ENCODE peak calls at places on chromosomes 1 and 21, in four cellular contexts. Y, H, Q and T are unnamed samples. For H3K4me1, the result is how much of the 10 kb centered on the place peaks cover.

GRCh38 chr1:6526316-6526715 is 28.0 kb downstream of the NOL9 start:
- DNase-seq in Y (no peak), Q (no peak), H (no peak), T (no peak)

GRCh38 chr1:98660941-98661543 is 479 bp upstream of the SNX7 start:
- DNase-seq in Y (no peak), H (no peak), Q (no peak), T (peak)

GRCh38 chr1:211332036-211332616 is 5.5 kb downstream of the TRAF5 start:
- DNase-seq in H (peak), Q (no peak), Y (no peak), T (no peak)

GRCh38 chr1:147273409-147274307 is 31.2 kb downstream of the CHD1L start:
- DNase-seq in Y (peak), H (peak), Q (peak), T (peak)

GRCh38 chr1:30968220-30968971 is 59.8 kb upstream of the SDC3 start:
- DNase-seq in H (no peak), Y (no peak), Q (no peak), T (peak)

GRCh38 chr1:59027176-59027575 is 243.3 kb upstream of the JUN start:
- DNase-seq in Q (no peak), H (no peak), Y (no peak), T (no peak)

GRCh38 chr1:34532113-34532512 is 222.7 kb upstream of the GJB5 start:
- DNase-seq in H (no peak), Q (peak), Y (no peak), T (no peak)

GRCh38 chr21:28419811-28420210 is 572.9 kb downstream of the LTN1 start:
- DNase-seq in Y (no peak), Q (no peak), H (no peak), T (no peak)

GRCh38 chr1:191831572-191831971 is 326.7 kb upstream of the RGS18 start:
- DNase-seq in Y (no peak), H (no peak), Q (no peak), T (peak)

GRCh38 chr1:207389728-207390464 is 64.2 kb upstream of the CR2 start:
- DNase-seq in Y (peak), Q (no peak), H (no peak), T (peak)

GRCh38 chr1:63731117-63732043 is 42.4 kb upstream of the ROR1 start:
- DNase-seq in Q (no peak), H (no peak), Y (peak), T (peak)

GRCh38 chr1:158932171-158932570 is 819 bp downstream of the PYHIN1 start:
- DNase-seq in H (no peak), Y (peak), Q (no peak), T (peak)

GRCh38 chr21:30962013-30962412 is 76.3 kb downstream of the KRTAP19-8 start:
- DNase-seq in Y (no peak), H (no peak), Q (no peak), T (no peak)

GRCh38 chr1:8122160-8122476 is 96.0 kb upstream of the ERRFI1 start:
- DNase-seq in Q (no peak), Y (peak), H (peak), T (no peak)

GRCh38 chr1:41363632-41364320 is 2.5 kb downstream of the FOXO6 start:
- DNase-seq in Q (no peak), H (no peak), Y (no peak), T (no peak)

GRCh38 chr1:41957568-41957967 is 38.8 kb upstream of the HIVEP3 start:
- DNase-seq in Y (peak), Q (no peak), H (no peak), T (peak)

GRCh38 chr1:36847186-36847585 is 187.1 kb downstream of the GRIK3 start:
- DNase-seq in Q (no peak), H (no peak), Y (no peak), T (no peak)

GRCh38 chr1:66262233-66262632 is 271.7 kb upstream of the SGIP1 start:
- DNase-seq in Q (no peak), Y (peak), H (no peak), T (peak)

GRCh38 chr1:40315795-40316594 is 1.1 kb downstream of the COL9A2 start:
- DNase-seq in Q (no peak), Y (no peak), H (no peak), T (no peak)

GRCh38 chr1:211684791-211685190 is 9.4 kb upstream of the NEK2 start:
- DNase-seq in Q (no peak), Y (peak), H (no peak), T (no peak)

GRCh38 chr1:118304722-118305344 is 119.8 kb upstream of the SPAG17 start:
- DNase-seq in Y (no peak), H (no peak), Q (no peak), T (peak)

GRCh38 chr1:218718977-218719376 is 373.8 kb downstream of the TGFB2 start:
- DNase-seq in H (no peak), Y (no peak), Q (no peak), T (no peak)

GRCh38 chr1:197103295-197103694 is 36.2 kb upstream of the F13B start:
- DNase-seq in H (no peak), Q (no peak), Y (no peak), T (no peak)

GRCh38 chr1:223835754-223836153 is 10.0 kb downstream of the TP53BP2 start:
- DNase-seq in H (no peak), Q (no peak), Y (no peak), T (no peak)

GRCh38 chr1:223838125-223838854 is 7.5 kb downstream of the TP53BP2 start:
- DNase-seq in Y (no peak), H (no peak), Q (no peak), T (no peak)

GRCh38 chr1:223837206-223837605 is 8.5 kb downstream of the TP53BP2 start:
- DNase-seq in H (no peak), Y (no peak), Q (no peak), T (no peak)

GRCh38 chr1:223837687-223838086 is 8.1 kb downstream of the TP53BP2 start:
- DNase-seq in Y (no peak), H (no peak), Q (no peak), T (no peak)

GRCh38 chr1:223836586-223836985 is 9.2 kb downstream of the TP53BP2 start:
- DNase-seq in Y (peak), H (peak), Q (no peak), T (no peak)
- H3K4me1 ChIP-seq in Y (under half), H (under half), Q (under half), T (under half)

GRCh38 chr1:93083979-93084378 is 4.9 kb downstream of the MTF2 start:
- DNase-seq in Y (no peak), H (no peak), Q (no peak), T (no peak)

GRCh38 chr1:93079685-93080141 is 630 bp downstream of the MTF2 start:
- DNase-seq in H (peak), Q (no peak), Y (peak), T (no peak)

GRCh38 chr1:93081716-93082115 is 2.6 kb downstream of the MTF2 start:
- DNase-seq in H (no peak), Q (no peak), Y (peak), T (peak)

GRCh38 chr1:93080424-93080823 is 1.3 kb downstream of the MTF2 start:
- DNase-seq in Y (peak), Q (peak), H (peak), T (no peak)

GRCh38 chr1:93082313-93082712 is 3.2 kb downstream of the MTF2 start:
- DNase-seq in H (no peak), Y (no peak), Q (no peak), T (no peak)
- H3K27ac ChIP-seq in H (no peak), Y (no peak), Q (no peak), T (no peak)

GRCh38 chr1:77683142-77683835 is 831 bp upstream of the ZZZ3 start:
- DNase-seq in Y (peak), H (peak), Q (peak), T (peak)

GRCh38 chr1:77686784-77687518 is 4.5 kb upstream of the ZZZ3 start:
- DNase-seq in H (no peak), Q (no peak), Y (no peak), T (no peak)

GRCh38 chr1:77683836-77684148 is 1.3 kb upstream of the ZZZ3 start:
- DNase-seq in Y (no peak), H (no peak), Q (no peak), T (no peak)

GRCh38 chr1:77688939-77689338 is 6.5 kb upstream of the ZZZ3 start:
- DNase-seq in H (no peak), Y (no peak), Q (no peak), T (no peak)

DNA sequence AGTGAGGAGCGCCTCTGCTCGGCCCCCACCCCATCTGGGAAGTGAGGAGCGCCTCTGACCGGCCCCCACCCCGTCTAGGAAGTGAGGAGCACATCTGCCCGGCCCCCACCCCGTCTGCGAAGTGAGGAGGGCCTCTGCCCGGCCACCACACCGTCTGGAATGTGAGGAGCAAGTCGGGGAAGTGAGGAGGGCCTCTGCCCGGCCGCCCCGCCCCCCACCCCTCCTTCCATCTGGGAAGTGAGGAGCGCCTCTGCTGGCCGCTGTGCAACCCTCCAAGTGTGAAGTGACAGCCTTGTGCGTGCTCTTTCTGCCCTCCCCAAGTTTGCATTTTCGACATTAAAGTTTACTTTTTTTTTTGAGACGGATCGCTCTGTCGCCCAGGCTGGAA is 5.1 kb upstream of the ZZZ3 start:
- DNase-seq in Q (no peak), Y (no peak), H (no peak), T (no peak)
- TF ChIP-seq CTCF in Q (no peak), Y (no peak), H (no peak), T (peak)

GRCh38 chr1:248825136-248825535 is 579 bp downstream of the SH3BP5L start:
- DNase-seq in Y (no peak), Q (no peak), H (no peak), T (no peak)

GRCh38 chr1:248824701-248825100 is 1.0 kb downstream of the SH3BP5L start:
- DNase-seq in Q (no peak), Y (no peak), H (no peak), T (no peak)

GRCh38 chr1:248825573-248825908 is 174 bp downstream of the SH3BP5L start:
- DNase-seq in Y (no peak), H (peak), Q (no peak), T (no peak)

GRCh38 chr1:248823517-248824001 is 2.2 kb downstream of the SH3BP5L start:
- DNase-seq in Q (no peak), Y (no peak), H (no peak), T (no peak)

DNA sequence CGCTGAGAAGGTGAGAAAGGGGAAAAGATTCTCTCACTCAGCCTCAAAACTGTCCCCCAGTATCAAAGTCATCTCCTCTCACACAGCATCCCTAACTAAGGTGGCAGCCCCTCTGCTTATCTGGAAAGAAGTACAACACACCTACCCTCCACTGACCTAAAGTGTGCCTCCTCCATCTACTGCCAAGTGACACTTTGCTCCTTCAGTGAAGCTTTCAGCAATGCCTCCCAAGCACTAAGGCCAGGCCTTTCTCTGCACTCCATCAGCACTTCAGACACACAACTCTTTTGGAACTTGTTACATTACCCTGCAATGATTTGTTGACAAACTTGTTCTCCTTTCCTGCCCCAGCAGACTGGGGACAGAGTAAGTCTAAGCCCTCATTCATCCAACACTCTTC is 1.4 kb downstream of the SH3BP5L start:
- DNase-seq in H (no peak), Q (no peak), Y (no peak), T (no peak)
- H3K4me1 ChIP-seq in H (under half), Q (under half), Y (under half), T (under half)

DNA sequence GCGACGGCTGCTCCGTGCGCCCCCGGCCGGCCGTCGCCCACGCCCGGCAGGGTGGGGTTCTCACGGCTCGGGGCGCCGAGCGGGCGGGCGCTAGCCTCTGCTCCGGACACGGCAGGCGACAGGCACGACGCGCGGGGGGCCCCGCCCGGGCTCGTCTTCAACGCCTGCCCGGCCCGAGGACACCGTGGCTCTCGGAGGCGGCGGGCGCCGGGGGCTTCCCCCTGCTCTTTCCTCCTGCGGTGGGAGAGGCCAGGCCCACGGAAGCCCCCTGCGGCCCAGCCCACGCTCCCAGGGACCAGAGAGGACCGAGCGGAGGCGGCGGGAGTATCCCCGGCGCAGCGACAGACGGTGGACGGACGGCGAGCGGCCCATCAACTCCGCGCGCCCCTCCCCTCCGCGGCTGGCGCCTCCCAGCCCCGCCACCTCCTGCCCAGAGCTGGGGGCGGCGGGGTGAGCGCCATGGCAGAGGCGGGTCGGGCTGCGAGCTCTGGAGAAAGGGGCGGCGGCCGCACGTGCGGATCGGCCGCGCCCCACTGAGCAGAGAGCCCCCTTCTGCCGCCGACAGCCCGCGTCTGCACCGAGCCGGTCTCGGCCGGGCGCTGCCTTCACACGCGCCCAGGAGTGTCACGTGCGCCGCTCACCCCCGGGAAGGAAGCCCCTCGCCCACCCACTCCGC is at the start of the genes SHE and TDRD10:
- DNase-seq in H (no peak), Y (no peak), Q (no peak), T (no peak)
- H3K27ac ChIP-seq in H (no peak), Y (no peak), Q (no peak), T (no peak)

GRCh38 chr1:76807543-76808260 is 59.6 kb upstream of the ST6GALNAC5 start:
- DNase-seq in H (no peak), Q (no peak), Y (no peak), T (no peak)
- TF ChIP-seq CTCF in H (no peak), Q (no peak), Y (no peak), T (no peak)

DNA sequence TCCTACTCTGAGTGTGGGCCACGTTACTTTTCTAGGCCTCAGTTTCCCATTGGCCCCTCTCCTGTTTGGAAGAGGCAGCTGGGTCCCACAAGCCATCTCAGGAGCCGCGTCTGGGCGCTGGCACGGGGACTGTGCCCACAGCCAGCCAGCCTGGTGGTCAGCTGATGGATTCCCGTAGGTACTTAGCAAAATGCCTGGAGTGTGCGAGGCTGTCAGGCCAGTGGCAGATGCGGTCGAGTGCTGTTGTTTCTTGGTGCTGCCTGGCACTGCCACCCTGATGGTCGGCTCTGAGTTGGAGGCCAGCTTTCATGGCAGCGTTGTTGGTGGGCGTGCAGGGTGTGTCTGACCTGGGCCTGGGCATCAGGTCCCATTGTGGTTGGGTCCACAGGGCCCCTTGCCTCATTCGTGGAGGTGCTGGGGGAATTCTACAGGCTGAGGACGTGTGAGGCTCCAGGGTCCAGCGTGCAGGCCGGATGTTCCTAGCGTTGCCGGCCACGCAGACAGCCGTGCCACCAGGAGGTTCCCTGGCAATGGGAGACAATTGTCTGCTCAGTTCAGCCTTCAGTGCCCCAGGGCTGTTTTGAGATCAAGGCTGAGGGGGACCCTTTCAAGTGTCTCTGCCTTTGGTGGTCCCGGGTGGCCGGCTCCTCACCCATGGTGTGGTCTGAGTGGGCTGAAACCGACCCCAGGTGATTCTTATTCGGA is 20.9 kb downstream of the SKI start:
- DNase-seq in H (no peak), Y (no peak), Q (no peak), T (no peak)
- H3K4me1 ChIP-seq in H (half or more), Y (under half), Q (under half), T (under half)

DNA sequence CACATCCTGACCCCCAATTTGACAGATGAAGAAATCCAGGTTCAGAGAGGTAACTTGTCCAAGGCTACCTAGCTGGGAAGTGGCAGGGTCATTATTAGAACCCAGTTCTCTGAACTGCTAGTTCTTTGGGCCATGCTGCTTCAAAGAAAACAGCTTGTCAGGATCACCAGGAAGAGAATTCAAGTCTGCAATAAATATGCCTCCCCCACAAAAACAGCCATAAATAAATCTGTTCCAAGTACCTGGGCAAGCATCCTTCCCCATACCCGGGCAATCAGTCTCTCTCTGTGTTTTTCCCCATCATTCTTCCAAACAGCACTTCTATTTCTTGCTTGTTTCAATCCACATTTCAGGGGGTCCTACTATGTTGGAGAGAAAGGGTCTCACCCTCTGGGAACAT is 34.1 kb downstream of the SLC9A1 start:
- DNase-seq in H (no peak), Y (no peak), Q (no peak), T (no peak)
- H3K27ac ChIP-seq in H (no peak), Y (no peak), Q (no peak), T (no peak)

DNA sequence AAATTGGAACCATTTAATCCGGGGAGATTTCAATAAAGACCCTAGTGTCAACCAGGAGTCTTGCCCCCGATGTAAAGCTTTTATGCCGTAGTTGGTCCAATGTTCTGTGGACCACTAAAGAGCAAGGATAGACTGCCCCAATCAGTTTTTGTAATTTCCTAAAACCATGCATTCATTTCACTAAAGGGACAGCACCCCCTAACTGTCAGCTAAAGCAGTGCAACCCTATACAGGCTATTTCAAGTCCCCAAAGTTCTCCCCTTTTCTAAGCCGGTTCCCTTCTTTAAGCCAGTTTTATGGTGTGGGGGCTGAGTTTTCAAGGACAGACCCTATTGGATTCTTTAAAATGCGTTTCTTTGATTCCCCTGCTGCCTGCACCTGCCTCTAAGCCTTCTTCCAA is 12.7 kb upstream of the PDPN start:
- DNase-seq in Q (no peak), H (peak), Y (no peak), T (no peak)
- TF ChIP-seq CTCF in Q (peak), H (peak), Y (peak), T (peak)